ENCODE peak calls at places on chromosomes 3 and 15, in five cellular contexts. G is pancreas, T is DMS 273 treated with DMSO at 0.1 percent for 48 hours, E is thoracic aorta, H is dermis microvascular lymphatic vessel endothelial cell. P is an unnamed sample.

GRCh38 chr3:182364723-182365650 is 428.3 kb upstream of the ATP11B start:
- DNase-seq in G (no peak), T (no peak), E (no peak), H (peak; percentile 29), P (peak; percentile 6)

GRCh38 chr3:16824085-16824696 is 60.6 kb upstream of the PLCL2 start:
- DNase-seq in G (no peak), T (no peak), E (no peak), H (no peak), P (no peak)

GRCh38 chr15:98954411-98954810 is 53.2 kb downstream of the PGPEP1L start:
- DNase-seq in G (no peak), T (no peak), E (peak; percentile 82), H (peak; percentile 78), P (peak; percentile 70)

GRCh38 chr15:97235285-97235985 is 725.1 kb upstream of the ARRDC4 start:
- DNase-seq in G (peak; percentile 21), T (no peak), E (no peak), H (peak; percentile 47), P (peak; percentile 47)

GRCh38 chr15:67783303-67783702 is 42.0 kb upstream of the SKOR1 start:
- DNase-seq in G (no peak), T (no peak), E (no peak), H (no peak), P (no peak)

GRCh38 chr15:26069204-26069603 is 206.1 kb upstream of the ATP10A start:
- DNase-seq in G (no peak), T (no peak), E (no peak), H (no peak), P (no peak)

GRCh38 chr15:66960519-66960918 is 104.9 kb upstream of the SMAD3 start:
- DNase-seq in G (no peak), T (no peak), E (no peak), H (no peak), P (no peak)

GRCh38 chr15:31303434-31304073 is 23.1 kb upstream of the KLF13 start:
- DNase-seq in G (no peak), T (no peak), E (no peak), H (no peak), P (peak; percentile 54)

P was measured in left colon.